ENCODE peak calls at places on chromosomes 4 and X, in seven cellular contexts. N, K, T, X, D, J and B are unnamed samples.

GRCh38 chrX:3449287-3449686 is 102.8 kb upstream of the MXRA5 start:
- DNase-seq in J (no peak), K (peak; percentile 31), D (no peak), N (no peak), T (no peak), X (no peak), B (no peak)

GRCh38 chr4:41538017-41538733 is at the start of gene LIMCH1:
- DNase-seq in N (no peak), T (no peak), J (no peak), D (no peak), K (no peak), X (no peak), B (no peak)

GRCh38 chr4:82809614-82810013 is 11.0 kb upstream of the SCD5 start:
- DNase-seq in D (no peak), T (no peak), J (no peak), N (no peak), X (no peak), K (no peak), B (no peak)

GRCh38 chrX:149222040-149222439 is 283.1 kb downstream of the IDS start:
- DNase-seq in X (no peak), T (no peak), D (no peak), N (no peak), K (no peak), J (no peak), B (no peak)

GRCh38 chr4:45550766-45551366 is 573.0 kb downstream of the GABRG1 start:
- DNase-seq in D (no peak), X (no peak), T (no peak), J (no peak), K (no peak), N (no peak), B (no peak)

GRCh38 chr4:133394971-133395627 is 246.0 kb downstream of the PCDH10 start:
- DNase-seq in J (no peak), D (no peak), X (no peak), K (no peak), T (no peak), N (no peak), B (no peak)

GRCh38 chr4:41887821-41888699 is 47.2 kb upstream of the TMEM33 start:
- DNase-seq in J (no peak), T (no peak), N (no peak), D (no peak), K (peak; percentile 16), X (no peak), B (no peak)

GRCh38 chr4:1211371-1211770 is 37.6 kb downstream of the CTBP1 start:
- DNase-seq in K (no peak), N (no peak), J (no peak), T (no peak), X (no peak), D (no peak), B (no peak)

GRCh38 chr4:71187399-71188196 is 151.2 kb upstream of the SLC4A4 start:
- DNase-seq in D (peak; percentile 43), N (peak; percentile 16), K (no peak), X (peak; percentile 16), T (peak; percentile 19), J (peak; percentile 10), B (no peak)

GRCh38 chr4:156673483-156673882 is 298.1 kb downstream of the PDGFC start:
- DNase-seq in D (no peak), X (no peak), N (no peak), T (no peak), K (no peak), J (no peak), B (no peak)

GRCh38 chrX:63930140-63930539 is 145.1 kb upstream of the ARHGEF9 start:
- DNase-seq in T (no peak), X (peak; percentile 6), J (no peak), K (no peak), D (no peak), N (no peak), B (no peak)

GRCh38 chr4:107069049-107069448 is 32.9 kb upstream of the DKK2 start:
- DNase-seq in T (no peak), J (no peak), K (peak; percentile 17), N (no peak), X (no peak), D (no peak), B (no peak)

GRCh38 chr4:80336582-80336981 is 1.1 kb downstream of the CFAP299 start:
- DNase-seq in J (no peak), N (no peak), D (no peak), X (no peak), K (no peak), T (peak; percentile 64), B (no peak)

GRCh38 chrX:16491461-16491860 is 158.5 kb upstream of the S100G start:
- DNase-seq in K (no peak), T (no peak), N (no peak), J (no peak), D (no peak), X (no peak), B (no peak)

GRCh38 chrX:152735860-152736511 is 2.4 kb downstream of the MAGEA12 start:
- DNase-seq in N (no peak), J (no peak), X (no peak), K (no peak), T (no peak), D (no peak), B (no peak)

GRCh38 chr4:20711335-20711734 is 11.1 kb downstream of the PACRGL start:
- DNase-seq in X (no peak), J (no peak), K (no peak), N (no peak), T (no peak), D (no peak), B (no peak)

GRCh38 chrX:111101580-111101979 is 5.6 kb downstream of the PAK3 start:
- DNase-seq in J (no peak), T (no peak), N (no peak), D (no peak), K (no peak), X (no peak), B (no peak)

GRCh38 chr4:141346144-141346543 is 125.4 kb downstream of the ZNF330 start:
- DNase-seq in N (no peak), J (no peak), T (peak; percentile 45), D (peak; percentile 19), K (peak; percentile 55), X (no peak), B (no peak)

GRCh38 chr4:186932631-186933150 is 209.0 kb upstream of the FAT1 start:
- DNase-seq in J (no peak), D (no peak), X (no peak), K (peak; percentile 68), T (no peak), N (no peak), B (no peak)

GRCh38 chrX:18946157-18946556 is 37.8 kb downstream of the PHKA2 start:
- DNase-seq in D (no peak), N (no peak), K (no peak), T (no peak), X (no peak), J (no peak), B (no peak)

GRCh38 chr4:73434311-73434710 is 1.7 kb upstream of the AFP start:
- DNase-seq in J (no peak), T (no peak), X (no peak), N (no peak), D (no peak), K (no peak), B (no peak)

GRCh38 chr4:83716874-83717273 is 181.0 kb downstream of the GPAT3 start:
- DNase-seq in J (no peak), X (no peak), T (no peak), N (no peak), D (no peak), K (peak; percentile 2), B (no peak)

GRCh38 chrX:22192419-22193086 is 80.2 kb upstream of the CBLL2 start:
- DNase-seq in X (no peak), D (no peak), T (peak; percentile 83), K (peak; percentile 30), J (peak; percentile 4), N (peak; percentile 43), B (peak; percentile 29)

GRCh38 chr4:113695328-113696169 is 66.0 kb downstream of the CAMK2D start:
- DNase-seq in N (no peak), J (no peak), K (no peak), D (no peak), T (peak; percentile 9), X (no peak), B (no peak)